ENCODE peak calls at places on chromosome 13, in seven cellular contexts. P is GM12892, Z is SK-N-SH, V is K562, Q is HepG2, R is H1, A is GM12878. L is an unnamed sample.

GRCh38 chr13:112182831-112183543 is 116.0 kb downstream of the SOX1 start:
- DNase-seq in V (no peak), R (no peak), P (no peak), A (no peak), Z (no peak), Q (peak), L (no peak)

GRCh38 chr13:91247768-91248167 is 99.7 kb upstream of the MIR17HG start:
- DNase-seq in R (no peak), V (no peak), A (no peak), Q (no peak), P (no peak), Z (peak), L (no peak)

GRCh38 chr13:66069570-66069969 is 1160.6 kb downstream of the PCDH9 start:
- DNase-seq in A (no peak), Q (no peak), V (peak), Z (no peak), P (no peak), R (no peak), L (no peak)

GRCh38 chr13:99218969-99219368 is 18.3 kb downstream of the UBAC2 start:
- DNase-seq in Q (no peak), V (no peak), A (peak), P (no peak), R (no peak), Z (no peak), L (no peak)

GRCh38 chr13:95948646-95949045 is 104.6 kb downstream of the UGGT2 start:
- DNase-seq in P (no peak), A (no peak), R (no peak), V (no peak), Z (no peak), Q (no peak), L (no peak)

GRCh38 chr13:113759525-113760137 is 605 bp downstream of the TMEM255B start:
- DNase-seq in V (no peak), Q (no peak), R (no peak), A (no peak), Z (peak), P (no peak), L (no peak)

GRCh38 chr13:114111577-114111976 is 20.8 kb downstream of the RASA3 start:
- DNase-seq in Q (no peak), V (no peak), R (no peak), P (no peak), Z (no peak), A (no peak), L (no peak)

GRCh38 chr13:33111414-33112110 is 95.3 kb downstream of the KL start:
- DNase-seq in Q (peak), V (no peak), A (no peak), R (no peak), Z (no peak), P (no peak), L (no peak)

GRCh38 chr13:42002066-42002465 is 41.2 kb upstream of the VWA8 start:
- DNase-seq in Q (no peak), R (no peak), Z (no peak), P (no peak), V (no peak), A (no peak), L (no peak)

GRCh38 chr13:64758520-64758919 is 2471.6 kb downstream of the PCDH9 start:
- DNase-seq in P (no peak), Z (no peak), A (no peak), Q (no peak), V (no peak), R (no peak), L (no peak)

GRCh38 chr13:41006951-41007350 is 12.2 kb downstream of the ELF1 start:
- DNase-seq in A (no peak), Z (no peak), R (no peak), P (no peak), V (peak), Q (no peak), L (no peak)

GRCh38 chr13:26508885-26509284 is 48.6 kb upstream of the WASF3 start:
- DNase-seq in Q (no peak), P (no peak), V (no peak), R (no peak), A (no peak), Z (no peak), L (no peak)

GRCh38 chr13:113836917-113837553 is 26.8 kb downstream of the GAS6 start:
- DNase-seq in Q (no peak), V (no peak), Z (peak), A (no peak), R (no peak), P (no peak), L (no peak)

GRCh38 chr13:50422181-50423148 is 407.2 kb downstream of the KCNRG start:
- DNase-seq in R (no peak), A (no peak), P (no peak), Q (no peak), Z (no peak), V (peak), L (no peak)

GRCh38 chr13:21399741-21400140 is 59.4 kb downstream of the ZDHHC20 start:
- DNase-seq in A (no peak), P (no peak), Q (no peak), V (no peak), Z (no peak), R (no peak), L (no peak)

GRCh38 chr13:70568571-70568970 is 460.3 kb upstream of the KLHL1 start:
- DNase-seq in R (no peak), V (peak), Z (peak), Q (peak), A (peak), P (no peak), L (peak)

GRCh38 chr13:98802999-98803666 is 50.7 kb upstream of the SLC15A1 start:
- DNase-seq in Z (no peak), V (no peak), P (no peak), Q (no peak), A (no peak), R (peak), L (no peak)

GRCh38 chr13:30082391-30082790 is 225.0 kb downstream of the KATNAL1 start:
- DNase-seq in V (no peak), R (no peak), A (no peak), P (no peak), Q (no peak), Z (no peak), L (no peak)

GRCh38 chr13:77506874-77507273 is 28.6 kb upstream of the SCEL start:
- DNase-seq in A (no peak), P (no peak), Z (no peak), Q (no peak), V (no peak), R (no peak), L (no peak)

GRCh38 chr13:41985788-41986508 is 25.0 kb upstream of the VWA8 start:
- DNase-seq in P (no peak), V (no peak), R (no peak), A (no peak), Z (peak), Q (no peak), L (no peak)

GRCh38 chr13:48072304-48072703 is 22.6 kb downstream of the MED4 start:
- DNase-seq in Z (no peak), A (no peak), P (no peak), R (no peak), Q (no peak), V (no peak), L (no peak)

GRCh38 chr13:36992362-36992761 is 6.8 kb downstream of the ALG5 start:
- DNase-seq in P (no peak), Z (no peak), A (no peak), V (no peak), R (no peak), Q (no peak), L (no peak)

GRCh38 chr13:27483421-27483820 is 33.1 kb upstream of the MTIF3 start:
- DNase-seq in Q (no peak), Z (no peak), V (no peak), A (no peak), R (no peak), P (no peak), L (no peak)

GRCh38 chr13:49681837-49682236 is 9.4 kb downstream of the EBPL start:
- DNase-seq in Z (no peak), R (no peak), Q (no peak), V (no peak), A (no peak), P (no peak), L (no peak)

GRCh38 chr13:67230774-67231480 is 791 bp upstream of the PCDH9 start:
- DNase-seq in Z (peak), P (peak), R (peak), Q (peak), A (no peak), V (peak), L (no peak)

GRCh38 chr13:40666905-40667621 is 622 bp upstream of the FOXO1 start:
- DNase-seq in Q (peak), P (peak), V (peak), A (no peak), R (peak), Z (peak), L (no peak)

GRCh38 chr13:91510058-91510457 is 111.6 kb downstream of the GPC5 start:
- DNase-seq in R (no peak), Z (no peak), P (no peak), Q (no peak), A (no peak), V (no peak), L (no peak)

GRCh38 chr13:27792393-27793218 is at the start of gene GSX1:
- DNase-seq in Z (no peak), V (peak), R (peak), A (no peak), Q (peak), P (no peak), L (peak)

GRCh38 chr13:38763446-38764381 is 76.8 kb downstream of the FREM2 start:
- DNase-seq in P (no peak), V (peak), Z (peak), Q (peak), R (no peak), A (no peak), L (no peak)

GRCh38 chr13:72651196-72651595 is 76.2 kb downstream of the MZT1 start:
- DNase-seq in P (no peak), Q (peak), A (no peak), Z (peak), R (no peak), V (no peak), L (no peak)

GRCh38 chr13:54486421-54487166 is 1458.0 kb downstream of the OLFM4 start:
- DNase-seq in P (no peak), A (no peak), Z (no peak), V (no peak), Q (no peak), R (no peak), L (no peak)

GRCh38 chr13:54489359-54489758 is 1460.7 kb downstream of the OLFM4 start:
- DNase-seq in A (no peak), R (no peak), Q (no peak), V (no peak), Z (no peak), P (no peak), L (no peak)

GRCh38 chr13:54484166-54484565 is 1455.6 kb downstream of the OLFM4 start:
- DNase-seq in Q (no peak), P (no peak), R (no peak), A (no peak), Z (no peak), V (no peak), L (no peak)
- TF ChIP-seq TAF1 in Q (no peak), P (no peak), R (no peak), A (no peak), Z (no peak), V (no peak), L (no peak)

GRCh38 chr13:76213423-76213904 is 577.3 kb downstream of the LMO7 start:
- DNase-seq in P (no peak), R (no peak), Z (no peak), A (no peak), V (no peak), Q (no peak), L (no peak)

GRCh38 chr13:76214001-76214400 is 577.9 kb downstream of the LMO7 start:
- DNase-seq in Q (no peak), P (no peak), R (no peak), Z (no peak), A (no peak), V (no peak), L (no peak)

DNA sequence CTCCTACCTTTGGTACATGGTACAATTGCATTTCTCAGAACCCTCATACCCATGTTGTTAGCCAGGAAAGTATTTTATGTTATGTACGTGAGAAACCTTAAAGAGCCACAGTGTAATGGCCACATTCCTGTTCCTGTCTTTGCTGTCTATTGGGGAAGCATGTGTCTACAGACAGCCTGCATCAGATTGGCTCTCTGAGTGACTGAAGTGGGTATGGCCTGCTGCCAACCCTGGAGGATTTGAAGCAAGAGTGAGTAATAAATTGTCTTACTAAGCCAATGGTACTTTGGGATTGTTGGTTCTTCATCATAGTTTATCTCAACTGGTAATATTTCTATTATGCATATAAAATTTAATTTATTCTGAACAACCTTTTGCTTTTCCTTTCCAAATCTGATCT is 574.1 kb downstream of the LMO7 start:
- DNase-seq in A (no peak), V (no peak), Z (no peak), R (no peak), P (no peak), Q (no peak), L (no peak)
- TF ChIP-seq TAF1 in A (no peak), V (no peak), Z (no peak), R (no peak), P (no peak), Q (no peak), L (no peak)

DNA sequence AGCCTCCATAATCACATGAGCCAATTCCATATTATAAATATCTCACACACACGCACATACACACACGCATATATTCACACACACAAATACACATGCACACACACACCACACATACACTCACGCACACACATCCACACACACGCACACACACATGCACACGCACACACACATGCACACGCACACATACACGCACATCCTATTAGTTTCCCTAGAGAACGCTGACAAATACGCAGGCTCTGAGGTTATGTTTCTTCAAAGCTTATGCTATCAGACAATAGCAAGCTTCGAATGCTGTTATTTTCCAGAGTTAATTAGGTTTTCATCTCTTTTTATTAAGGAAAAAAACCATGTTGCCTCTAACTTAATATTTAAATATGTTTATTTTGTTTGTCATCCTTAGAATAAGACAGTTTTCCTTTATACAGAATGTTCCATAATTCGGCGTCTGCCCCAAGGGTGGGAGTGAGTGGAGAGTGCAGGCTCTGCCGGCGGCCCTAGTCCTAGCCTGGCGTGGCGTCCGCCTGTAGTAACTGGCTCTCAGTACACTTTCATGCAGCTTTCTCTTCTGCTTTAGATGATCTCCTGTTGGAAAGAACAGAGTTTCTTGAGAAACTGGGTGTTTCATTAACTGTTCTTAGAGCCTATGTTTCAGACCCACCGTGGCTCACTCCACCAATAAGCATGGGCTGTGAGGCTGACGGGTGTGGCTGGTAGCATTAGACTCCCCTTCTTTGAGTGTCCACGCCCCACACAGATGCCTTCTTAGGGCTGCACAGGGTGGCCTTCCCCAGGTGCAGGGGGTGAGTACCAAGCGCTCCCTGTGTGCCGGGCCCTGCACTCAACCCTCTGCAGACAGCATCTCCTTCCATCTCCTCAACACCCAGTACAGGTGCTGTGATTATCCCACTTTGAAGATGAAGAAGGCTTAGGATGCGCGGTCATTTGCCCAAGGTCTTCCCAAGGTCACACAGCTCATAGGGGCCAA is 30.4 kb upstream of the ANKRD10 start:
- DNase-seq in R (no peak), Z (no peak), P (no peak), A (no peak), Q (no peak), V (no peak), L (no peak)
- TF ChIP-seq TAF1 in R (no peak), Z (no peak), P (no peak), A (no peak), Q (no peak), V (no peak), L (no peak)

GRCh38 chr13:44458313-44458975 is 84.8 kb downstream of the SERP2 start:
- DNase-seq in A (no peak), P (no peak), Q (no peak), Z (no peak), V (no peak), R (no peak), L (no peak)

GRCh38 chr13:44465318-44465717 is 91.7 kb downstream of the SERP2 start:
- DNase-seq in Q (no peak), Z (no peak), A (no peak), V (no peak), P (no peak), R (no peak), L (no peak)

GRCh38 chr13:44459674-44460073 is 86.0 kb downstream of the SERP2 start:
- DNase-seq in Q (no peak), A (no peak), Z (no peak), V (no peak), R (no peak), P (no peak), L (no peak)

DNA sequence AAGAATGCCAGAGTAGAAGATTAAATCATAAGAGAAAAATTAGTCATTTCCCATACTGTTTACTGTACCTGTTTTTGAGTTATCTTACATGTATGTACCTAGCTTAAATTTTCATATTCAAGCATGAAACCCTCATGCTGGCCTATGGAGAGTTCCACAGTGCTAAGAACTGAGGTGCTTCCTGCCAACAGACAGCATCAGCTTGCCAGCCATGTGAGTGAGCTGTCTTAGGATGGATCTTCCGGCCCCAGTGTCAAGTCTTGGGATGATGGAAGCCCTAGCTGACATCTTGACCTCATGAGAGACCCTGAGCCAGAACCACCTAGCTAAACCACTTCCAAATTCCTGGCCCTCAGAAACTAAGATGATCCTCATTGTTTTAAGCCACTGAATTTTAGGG is 90.1 kb downstream of the SERP2 start:
- DNase-seq in Q (no peak), V (no peak), R (no peak), P (no peak), A (no peak), Z (no peak), L (no peak)
- TF ChIP-seq TAF1 in Q (no peak), V (no peak), R (no peak), P (no peak), A (no peak), Z (no peak), L (no peak)

GRCh38 chr13:59043016-59043415 is 1120.7 kb downstream of the DIAPH3 start:
- DNase-seq in R (no peak), V (no peak), Z (no peak), A (no peak), Q (no peak), P (no peak), L (no peak)
- TF ChIP-seq TAF1 in R (no peak), V (no peak), Z (no peak), A (no peak), Q (no peak), P (no peak), L (no peak)

GRCh38 chr13:23378009-23378632 is 55.4 kb downstream of the SACS start:
- DNase-seq in Z (no peak), V (no peak), R (no peak), A (peak), Q (no peak), P (peak), L (peak)
- TF ChIP-seq TAF1 in Z (no peak), V (no peak), R (no peak), A (no peak), Q (no peak), P (no peak), L (no peak)

DNA sequence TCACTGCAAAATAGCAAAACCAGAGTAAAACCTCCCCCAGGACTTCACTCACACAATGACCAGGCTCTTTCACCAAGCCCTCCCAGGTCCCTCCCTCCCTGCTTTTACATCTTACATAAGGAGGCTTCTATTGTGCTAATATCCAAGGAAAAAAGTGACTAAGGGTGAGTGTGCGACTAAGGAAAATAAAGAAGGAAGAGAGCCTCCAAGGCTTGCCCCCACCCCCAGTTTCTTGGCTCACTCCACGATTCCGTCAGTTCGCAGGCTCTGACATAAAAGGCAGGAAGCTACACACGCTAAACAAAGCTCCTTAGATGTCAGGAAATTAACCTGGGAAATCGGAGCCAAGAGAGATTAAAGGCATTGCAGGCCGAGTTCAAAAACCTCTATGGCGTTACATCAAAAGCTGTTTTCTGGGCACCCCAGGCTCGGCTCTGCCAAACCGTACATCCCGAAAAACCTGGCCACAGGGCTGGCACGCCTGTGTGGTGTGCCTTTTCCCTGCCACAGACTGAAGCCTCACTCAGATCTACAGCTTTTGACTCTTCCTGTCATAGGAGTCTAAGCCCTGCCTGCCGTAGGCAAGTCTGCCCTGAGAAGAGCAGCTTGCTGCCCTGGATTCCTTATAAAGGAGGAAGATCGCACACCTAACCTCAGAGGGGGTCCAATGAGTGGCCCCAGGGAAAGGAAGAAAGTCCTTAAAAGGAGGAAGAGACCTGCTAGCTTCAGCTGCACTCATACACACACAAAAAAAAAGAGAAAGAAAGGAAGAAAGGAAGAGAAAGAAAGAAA is 67.0 kb upstream of the SERP2 start:
- DNase-seq in Q (no peak), P (no peak), R (peak), A (no peak), V (no peak), Z (no peak), L (no peak)
- TF ChIP-seq TAF1 in Q (no peak), P (no peak), R (no peak), A (no peak), V (no peak), Z (no peak), L (no peak)